ENCODE peak calls at places on chromosomes 13 and 19, in four cellular contexts. P is GM23248, I is AG04450, V is neural progenitor cell. X is an unnamed sample.

GRCh38 chr19:3368848-3369336 is 2.5 kb downstream of the NFIC start:
- DNase-seq in P (peak; percentile 56), I (no peak), V (no peak), X (no peak)

GRCh38 chr19:9306443-9306842 is 3.2 kb downstream of the ZNF699 start:
- DNase-seq in P (peak; percentile 87), I (peak; percentile 23), V (no peak), X (no peak)

GRCh38 chr19:58150328-58150921 is at the start of gene ZNF329:
- DNase-seq in P (peak; percentile 96), I (peak; percentile 58), V (peak; percentile 94), X (peak; percentile 71)

GRCh38 chr13:98059276-98059675 is 83.6 kb upstream of the FARP1 start:
- DNase-seq in P (no peak), I (no peak), V (peak; percentile 45), X (no peak)

GRCh38 chr13:48561461-48562224 is 28.8 kb upstream of the RCBTB2 start:
- DNase-seq in P (no peak), I (no peak), V (no peak), X (no peak)

GRCh38 chr19:42074513-42075363 is 1.2 kb upstream of the ZNF574 start:
- DNase-seq in P (peak; percentile 47), I (no peak), V (no peak), X (no peak)

GRCh38 chr19:3073159-3073563 is 10.9 kb upstream of the TLE5 start:
- DNase-seq in P (peak; percentile 60), I (peak; percentile 46), V (no peak), X (no peak)

GRCh38 chr19:50333235-50333736 is 4.1 kb upstream of the KCNC3 start:
- DNase-seq in P (peak; percentile 90), I (peak; percentile 39), V (peak; percentile 96), X (peak; percentile 88)

GRCh38 chr19:1855828-1856255 is 7.5 kb downstream of the KLF16 start:
- DNase-seq in P (peak; percentile 81), I (no peak), V (no peak), X (no peak)

GRCh38 chr19:45514376-45515051 is 7.2 kb downstream of the VASP start:
- DNase-seq in P (no peak), I (no peak), V (no peak), X (no peak)

GRCh38 chr13:47859129-47859528 is 141.9 kb downstream of the SUCLA2 start:
- DNase-seq in P (peak; percentile 70), I (no peak), V (no peak), X (no peak)

GRCh38 chr19:33678796-33679195 is 57.0 kb downstream of the CHST8 start:
- DNase-seq in P (no peak), I (no peak), V (no peak), X (peak; percentile 61)

GRCh38 chr19:50909240-50910070 is 1.7 kb downstream of the KLK4 start:
- DNase-seq in P (peak; percentile 58), I (no peak), V (peak; percentile 96), X (no peak)

GRCh38 chr13:73428137-73428536 is 369.3 kb downstream of the KLF5 start:
- DNase-seq in P (peak; percentile 52), I (peak; percentile 23), V (no peak), X (no peak)
- H3K27ac ChIP-seq in P (no peak overlapping the region), I (no peak overlapping the region), V (no peak overlapping the region), X (no peak overlapping the region)

GRCh38 chr13:113980489-113981064 is 6.7 kb upstream of the C13orf46 start:
- DNase-seq in P (no peak), I (no peak), V (no peak), X (peak; percentile 13)

GRCh38 chr13:113979791-113980471 is 6.1 kb upstream of the C13orf46 start:
- DNase-seq in P (no peak), I (no peak), V (no peak), X (peak; percentile 23)

GRCh38 chr13:113982296-113982661 is 8.4 kb upstream of the C13orf46 start:
- DNase-seq in P (no peak), I (no peak), V (no peak), X (peak; percentile 32)

GRCh38 chr13:113981611-113982295 is 7.9 kb upstream of the C13orf46 start:
- DNase-seq in P (no peak), I (no peak), V (no peak), X (peak; percentile 31)

DNA sequence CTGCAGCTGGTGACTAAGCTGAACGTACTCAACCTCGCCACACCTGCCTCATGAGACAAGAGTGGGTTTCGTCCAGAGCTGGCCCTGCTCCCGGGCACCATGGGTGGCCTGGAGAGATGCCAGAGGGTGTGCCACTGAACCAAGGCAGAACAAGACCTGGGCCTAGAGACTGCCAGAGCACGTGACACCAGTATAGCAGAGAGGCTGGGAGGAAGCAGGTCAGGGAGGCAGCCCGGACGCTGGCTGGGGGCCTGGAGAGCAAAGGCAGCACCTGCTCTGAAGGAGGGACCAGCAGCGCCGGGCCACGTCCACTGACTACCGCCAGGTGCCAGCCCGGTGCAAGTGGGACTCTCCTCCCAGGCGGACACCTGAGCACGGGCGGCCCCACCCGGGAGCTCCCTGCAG is 7.3 kb upstream of the C13orf46 start:
- DNase-seq in P (peak; percentile 21), I (no peak), V (no peak), X (peak; percentile 43)
- H3K27ac ChIP-seq in P (no peak overlapping the region), I (no peak overlapping the region), V (no peak overlapping the region), X (no peak overlapping the region)

GRCh38 chr13:100610399-100611347 is 22.1 kb upstream of the GGACT start:
- DNase-seq in P (no peak), I (no peak), V (no peak), X (no peak)
- H3K27ac ChIP-seq in P (no peak overlapping the region), I (no peak overlapping the region), V (no peak overlapping the region), X (no peak overlapping the region)

GRCh38 chr19:12667903-12668302 is 1.3 kb downstream of the WDR83 start:
- DNase-seq in P (no peak), I (no peak), V (no peak), X (no peak)
- H3K27ac ChIP-seq in P (peak overlapping the region; percentile 93), I (no peak overlapping the region), V (no peak overlapping the region), X (no peak overlapping the region)

DNA sequence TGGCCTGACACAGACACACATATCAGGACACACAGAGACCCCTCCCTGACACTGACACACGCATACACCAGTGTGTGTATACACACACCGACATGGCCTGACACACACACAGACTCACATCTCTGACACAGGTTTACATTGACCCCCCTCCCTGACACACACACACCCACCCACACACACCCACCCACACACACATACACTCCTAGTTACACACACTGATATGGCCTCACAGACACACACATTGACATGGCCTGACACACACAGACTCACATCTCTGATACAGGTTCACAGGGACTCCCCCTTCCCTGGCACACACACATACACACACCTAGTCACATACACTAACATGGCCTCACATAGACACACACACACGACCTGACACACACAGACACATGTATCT is 4.4 kb upstream of the NFIX start:
- DNase-seq in P (no peak), I (no peak), V (no peak), X (no peak)
- H3K27ac ChIP-seq in P (no peak overlapping the region), I (no peak overlapping the region), V (no peak overlapping the region), X (no peak overlapping the region)

GRCh38 chr19:4493929-4494690 is 22.0 kb downstream of the HDGFL2 start:
- DNase-seq in P (no peak), I (no peak), V (no peak), X (no peak)

GRCh38 chr19:4494691-4495064 is 22.6 kb downstream of the HDGFL2 start:
- DNase-seq in P (no peak), I (no peak), V (no peak), X (no peak)

GRCh38 chr19:4496304-4496703 is 22.0 kb downstream of the PLIN4 start:
- DNase-seq in P (no peak), I (no peak), V (no peak), X (no peak)

GRCh38 chr19:4493104-4493928 is 21.2 kb downstream of the HDGFL2 start:
- DNase-seq in P (no peak), I (no peak), V (no peak), X (peak; percentile 56)

DNA sequence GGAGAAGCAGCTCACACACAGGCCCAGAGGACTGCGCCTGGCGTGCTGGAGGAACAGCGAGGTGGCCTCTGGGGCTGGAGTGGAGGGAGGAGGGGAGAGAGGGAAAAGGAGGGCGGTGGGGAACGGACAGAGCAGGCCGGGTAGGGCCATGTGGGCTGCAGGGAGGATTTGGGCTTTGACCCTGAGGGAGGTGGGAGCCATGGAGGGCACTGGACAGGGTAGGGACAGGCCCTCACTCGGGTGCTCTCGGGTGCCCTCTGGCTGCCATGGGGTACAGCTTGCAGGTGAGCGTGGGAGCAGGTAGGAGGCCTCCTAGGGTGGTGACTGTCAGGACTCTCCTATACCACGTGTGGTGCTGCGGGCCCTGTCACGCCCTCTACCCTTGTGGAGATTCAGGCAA is 22.8 kb downstream of the PLIN4 start:
- DNase-seq in P (no peak), I (no peak), V (no peak), X (no peak)
- H3K27ac ChIP-seq in P (no peak overlapping the region), I (no peak overlapping the region), V (no peak overlapping the region), X (no peak overlapping the region)